ENCODE peak calls at places on chromosomes 4 and X, in six cellular contexts. U, M, J, D, C and I are unnamed samples.

GRCh38 chr4:142817442-142817841 is 28.7 kb downstream of the INPP4B start:
- DNase-seq in U (no peak), D (peak; percentile 86), J (no peak), M (peak; percentile 93), C (no peak), I (peak; percentile 69)

GRCh38 chr4:70577220-70577927 is 14.7 kb upstream of the AMBN start:
- DNase-seq in C (no peak), D (peak; percentile 20), J (no peak), M (no peak), U (no peak), I (no peak)

GRCh38 chr4:123444298-123444731 is 47.7 kb downstream of the SPRY1 start:
- DNase-seq in M (peak; percentile 71), U (no peak), D (no peak), J (no peak), C (peak; percentile 57), I (no peak)

GRCh38 chr4:36325499-36325898 is 44.1 kb downstream of the DTHD1 start:
- DNase-seq in U (no peak), C (no peak), J (no peak), M (no peak), D (peak; percentile 34), I (no peak)

GRCh38 chrX:69616520-69617203 is 749 bp downstream of the EDA start:
- DNase-seq in J (no peak), M (no peak), C (peak; percentile 32), U (no peak), D (peak; percentile 0), I (no peak)

GRCh38 chrX:150160656-150161055 is 202.5 kb upstream of the MAMLD1 start:
- DNase-seq in C (no peak), J (no peak), M (no peak), D (no peak), U (no peak), I (no peak)

GRCh38 chr4:176584031-176584430 is 208.7 kb downstream of the VEGFC start:
- DNase-seq in U (no peak), D (no peak), J (no peak), M (peak; percentile 34), C (no peak), I (no peak)

GRCh38 chrX:125289209-125289608 is 30.5 kb upstream of the TEX13C start:
- DNase-seq in U (no peak), C (no peak), M (no peak), J (no peak), D (no peak), I (peak; percentile 56)

GRCh38 chrX:69149466-69150293 is 15.6 kb downstream of the PJA1 start:
- DNase-seq in M (no peak), U (no peak), D (no peak), C (peak; percentile 21), J (no peak), I (no peak)

GRCh38 chr4:67615119-67615518 is 56.6 kb downstream of the STAP1 start:
- DNase-seq in M (no peak), U (no peak), J (no peak), D (no peak), C (no peak), I (no peak)

GRCh38 chr4:124883642-124884041 is 171.1 kb upstream of the ANKRD50 start:
- DNase-seq in M (no peak), J (no peak), D (peak; percentile 31), C (no peak), U (no peak), I (no peak)

GRCh38 chr4:103012085-103012484 is 7.4 kb downstream of the SLC9B1 start:
- DNase-seq in J (no peak), M (peak; percentile 27), U (no peak), C (no peak), D (peak; percentile 72), I (peak; percentile 83)

GRCh38 chr4:58303456-58303855 is 1193.3 kb upstream of the IGFBP7 start:
- DNase-seq in M (no peak), J (no peak), D (no peak), U (no peak), C (no peak), I (no peak)

GRCh38 chrX:41923925-41924693 is 755 bp upstream of the CASK start:
- DNase-seq in M (no peak), J (no peak), U (no peak), C (no peak), D (peak; percentile 74), I (peak; percentile 27)

GRCh38 chr4:9812530-9813340 is 31.3 kb downstream of the DRD5 start:
- DNase-seq in J (no peak), U (no peak), C (no peak), D (no peak), M (no peak), I (no peak)

GRCh38 chr4:2862528-2862927 is 18.9 kb downstream of the ADD1 start:
- DNase-seq in C (no peak), D (peak; percentile 32), J (no peak), M (no peak), U (no peak), I (peak; percentile 80)

GRCh38 chrX:47623540-47624027 is 3.9 kb upstream of the SYN1 start:
- DNase-seq in D (peak; percentile 67), J (no peak), U (no peak), M (peak; percentile 62), C (peak; percentile 56), I (no peak)

GRCh38 chr4:21507439-21507838 is 441.1 kb downstream of the KCNIP4 start:
- DNase-seq in J (no peak), M (peak; percentile 4), C (no peak), U (no peak), D (peak; percentile 22), I (no peak)

GRCh38 chr4:168074861-168075260 is 17.5 kb upstream of the ANXA10 start:
- DNase-seq in U (no peak), D (no peak), M (no peak), C (no peak), J (no peak), I (no peak)

GRCh38 chr4:39626261-39626660 is 12.4 kb downstream of the SMIM14 start:
- DNase-seq in M (no peak), D (no peak), J (no peak), C (no peak), U (no peak), I (no peak)

GRCh38 chr4:185096032-185096653 is 46.9 kb upstream of the SLC25A4 start:
- DNase-seq in M (peak; percentile 12), C (no peak), J (no peak), U (no peak), D (peak; percentile 59), I (no peak)

GRCh38 chrX:19636989-19637388 is 121.7 kb upstream of the MAP3K15 start:
- DNase-seq in J (no peak), M (no peak), C (no peak), U (no peak), D (no peak), I (no peak)

GRCh38 chr4:155478336-155478825 is 101.6 kb upstream of the MAP9 start:
- DNase-seq in D (peak; percentile 10), M (peak; percentile 19), U (no peak), C (no peak), J (no peak), I (no peak)

GRCh38 chrX:119004920-119005524 is 30.6 kb downstream of the LONRF3 start:
- DNase-seq in U (no peak), J (no peak), M (peak; percentile 16), C (peak; percentile 41), D (peak; percentile 42), I (no peak)

GRCh38 chr4:123568936-123569335 is 172.3 kb downstream of the SPRY1 start:
- DNase-seq in J (no peak), U (no peak), D (no peak), C (no peak), M (no peak), I (no peak)

GRCh38 chr4:13546374-13546854 is 2.1 kb upstream of the NKX3-2 start:
- DNase-seq in U (no peak), D (no peak), C (no peak), J (no peak), M (no peak), I (no peak)

GRCh38 chrX:70434352-70434866 is 10.2 kb upstream of the DLG3 start:
- DNase-seq in D (peak; percentile 87), J (peak; percentile 54), U (peak; percentile 7), M (peak; percentile 74), C (peak; percentile 90), I (no peak)

GRCh38 chr4:18020145-18020670 is 1.3 kb downstream of the LCORL start:
- DNase-seq in U (no peak), M (no peak), J (no peak), D (peak; percentile 29), C (no peak), I (peak; percentile 3)

GRCh38 chr4:85402371-85402770 is 72.6 kb upstream of the ARHGAP24 start:
- DNase-seq in J (no peak), C (no peak), M (peak; percentile 57), D (peak; percentile 70), U (no peak), I (peak; percentile 87)

GRCh38 chrX:22800360-22800759 is 199.4 kb upstream of the DDX53 start:
- DNase-seq in C (no peak), M (peak; percentile 80), D (peak; percentile 82), U (no peak), J (peak; percentile 3), I (peak; percentile 20)

GRCh38 chr4:6161921-6162464 is 38.4 kb downstream of the JAKMIP1 start:
- DNase-seq in C (no peak), U (no peak), J (no peak), D (no peak), M (no peak), I (no peak)
- H3K4me3 ChIP-seq in C (no peak overlapping the region), U (no peak overlapping the region), J (no peak overlapping the region), D (no peak overlapping the region), M (no peak overlapping the region), I (no peak overlapping the region)

GRCh38 chr4:83083925-83084475 is 30.5 kb downstream of the PLAC8 start:
- DNase-seq in J (no peak), M (no peak), U (no peak), C (no peak), D (no peak), I (no peak)

GRCh38 chr4:83082777-83083176 is 31.8 kb downstream of the PLAC8 start:
- DNase-seq in J (no peak), C (no peak), D (peak; percentile 18), M (no peak), U (no peak), I (no peak)
- TF ChIP-seq CTCF in J (no peak), C (no peak), D (no peak), M (no peak), U (no peak), I (no peak)

DNA sequence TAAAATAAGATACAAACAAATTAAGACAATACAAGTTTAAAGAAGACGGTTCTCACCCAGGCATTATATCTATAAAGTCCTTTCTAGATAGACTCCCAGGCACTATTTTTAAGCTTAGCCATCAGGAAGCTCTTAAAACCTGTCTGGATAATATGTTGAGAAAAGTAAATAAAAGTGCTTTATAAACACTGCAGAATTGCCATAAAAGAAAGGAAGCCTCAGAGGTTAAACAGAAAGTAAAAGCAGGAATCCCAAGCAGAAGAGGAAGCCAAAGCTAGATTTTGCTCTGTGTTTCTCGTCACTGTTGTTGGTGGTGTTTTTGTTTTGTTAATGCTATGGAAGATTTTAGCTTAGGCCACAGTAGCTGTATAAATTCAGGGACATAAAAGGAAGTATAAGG is 1267.3 kb downstream of the PCDH19 start:
- DNase-seq in D (no peak), M (no peak), U (no peak), J (no peak), C (no peak), I (no peak)
- H3K4me3 ChIP-seq in D (no peak overlapping the region), M (no peak overlapping the region), U (no peak overlapping the region), J (no peak overlapping the region), C (no peak overlapping the region), I (no peak overlapping the region)

GRCh38 chrX:52265713-52266112 is 81.0 kb downstream of the MAGED4 start:
- DNase-seq in J (no peak), C (no peak), U (no peak), D (no peak), M (no peak), I (no peak)

GRCh38 chrX:52270453-52271116 is 85.9 kb downstream of the MAGED4 start:
- DNase-seq in J (no peak), U (no peak), D (no peak), M (no peak), C (no peak), I (no peak)

GRCh38 chrX:52271212-52271611 is 86.5 kb downstream of the MAGED4 start:
- DNase-seq in D (peak; percentile 3), U (no peak), M (peak; percentile 0), J (no peak), C (no peak), I (peak; percentile 10)
- TF ChIP-seq CTCF in D (peak; percentile 12), U (peak; percentile 13), M (peak; percentile 8), J (no peak), C (no peak), I (peak; percentile 51)